ENCODE peak calls at places on chromosomes 13 and 19, in four cellular contexts. One of them, this sample, is unnamed.

GRCh38 chr13:50593228-50593627 is 250.3 kb downstream of the DLEU7 start:
- DNase-seq in astrocyte of the cerebellum: no peak
- DNase-seq in GM23338: no peak
- DNase-seq in type B pancreatic cell: no peak
- DNase-seq in this sample: no peak

GRCh38 chr13:45325806-45326205 is 15.2 kb downstream of the TPT1 start:
- DNase-seq in type B pancreatic cell: no peak
- DNase-seq in astrocyte of the cerebellum: no peak
- DNase-seq in GM23338: no peak
- DNase-seq in this sample: no peak

GRCh38 chr13:30052127-30052526 is 201.7 kb upstream of the UBL3 start:
- DNase-seq in GM23338: peak
- DNase-seq in astrocyte of the cerebellum: no peak
- DNase-seq in type B pancreatic cell: no peak
- DNase-seq in this sample: no peak

GRCh38 chr13:30115257-30115600 is 192.1 kb downstream of the KATNAL1 start:
- DNase-seq in type B pancreatic cell: no peak
- DNase-seq in astrocyte of the cerebellum: no peak
- DNase-seq in GM23338: no peak
- DNase-seq in this sample: no peak

GRCh38 chr19:1258161-1258492 is 9.7 kb downstream of the MIDN start:
- DNase-seq in type B pancreatic cell: no peak
- DNase-seq in GM23338: no peak
- DNase-seq in astrocyte of the cerebellum: no peak
- DNase-seq in this sample: no peak

GRCh38 chr19:51726049-51726448 is 2.3 kb upstream of the HAS1 start:
- DNase-seq in type B pancreatic cell: no peak
- DNase-seq in GM23338: peak
- DNase-seq in astrocyte of the cerebellum: no peak
- DNase-seq in this sample: peak

GRCh38 chr13:47168086-47168485 is 271.2 kb upstream of the HTR2A start:
- DNase-seq in type B pancreatic cell: no peak
- DNase-seq in astrocyte of the cerebellum: peak
- DNase-seq in GM23338: no peak
- DNase-seq in this sample: no peak

GRCh38 chr13:31912641-31913401 is 118.8 kb upstream of the FRY start:
- DNase-seq in GM23338: no peak
- DNase-seq in astrocyte of the cerebellum: no peak
- DNase-seq in type B pancreatic cell: no peak
- DNase-seq in this sample: no peak

GRCh38 chr13:77990973-77991372 is 72.3 kb upstream of the EDNRB start:
- DNase-seq in type B pancreatic cell: no peak
- DNase-seq in GM23338: no peak
- DNase-seq in astrocyte of the cerebellum: no peak
- DNase-seq in this sample: no peak

GRCh38 chr19:41264581-41265375 is 606 bp downstream of the HNRNPUL1 start:
- DNase-seq in GM23338: peak
- DNase-seq in type B pancreatic cell: no peak
- DNase-seq in astrocyte of the cerebellum: no peak
- DNase-seq in this sample: no peak

GRCh38 chr19:30518965-30519606 is 146.9 kb downstream of the ZNF536 start:
- DNase-seq in GM23338: no peak
- DNase-seq in astrocyte of the cerebellum: no peak
- DNase-seq in type B pancreatic cell: no peak
- DNase-seq in this sample: no peak

GRCh38 chr13:47076536-47076935 is 179.7 kb upstream of the HTR2A start:
- DNase-seq in GM23338: no peak
- DNase-seq in astrocyte of the cerebellum: no peak
- DNase-seq in type B pancreatic cell: no peak
- DNase-seq in this sample: no peak

GRCh38 chr19:756232-756631 is 5.3 kb downstream of the MISP start:
- DNase-seq in astrocyte of the cerebellum: no peak
- DNase-seq in GM23338: peak
- DNase-seq in type B pancreatic cell: no peak
- DNase-seq in this sample: no peak

GRCh38 chr19:42132030-42132628 is at the start of gene POU2F2:
- DNase-seq in GM23338: peak
- DNase-seq in type B pancreatic cell: no peak
- DNase-seq in astrocyte of the cerebellum: no peak
- DNase-seq in this sample: no peak

DNA sequence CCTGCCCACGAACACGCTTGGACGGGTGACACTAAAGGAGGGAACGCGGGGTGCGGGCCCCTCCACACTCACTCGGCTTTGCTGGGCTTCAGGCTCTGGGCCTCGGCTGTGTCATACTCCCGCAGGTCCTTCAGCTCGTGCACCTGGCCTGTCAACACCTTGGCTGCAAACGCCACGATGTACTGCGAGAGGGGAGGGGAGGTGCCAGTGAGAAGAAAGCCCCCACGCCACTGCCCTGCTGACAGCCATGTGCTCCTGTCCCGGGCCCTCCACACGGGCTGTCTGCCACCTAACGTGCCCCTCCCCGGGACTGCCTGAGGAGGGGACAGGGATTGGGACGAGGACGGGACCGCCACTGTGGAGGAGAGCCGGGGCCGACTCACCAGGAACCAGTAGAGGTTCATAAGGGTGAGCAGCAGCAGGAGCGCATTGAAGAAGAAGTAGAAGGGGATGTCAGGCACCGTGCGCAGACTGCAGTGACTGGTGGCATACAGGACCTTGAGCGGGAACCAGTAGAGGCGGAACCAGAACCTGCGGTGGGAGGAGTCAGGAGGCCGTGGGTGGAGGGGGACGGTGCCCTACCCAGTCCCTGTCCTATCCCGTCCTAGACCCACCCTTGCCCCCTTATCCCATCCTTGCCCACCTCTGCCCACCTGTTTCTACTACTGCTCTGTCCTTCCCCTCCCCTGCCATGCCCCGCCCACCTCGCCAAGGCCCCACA is 16.9 kb downstream of the CERS1 start:
- DNase-seq in type B pancreatic cell: no peak
- DNase-seq in astrocyte of the cerebellum: no peak
- DNase-seq in GM23338: peak
- DNase-seq in this sample: no peak
- TF ChIP-seq CTCF in type B pancreatic cell: no peak
- TF ChIP-seq CTCF in astrocyte of the cerebellum: no peak
- TF ChIP-seq CTCF in GM23338: no peak
- TF ChIP-seq CTCF in this sample: no peak

GRCh38 chr13:27556109-27556508 is 64.2 kb downstream of the LNX2 start:
- DNase-seq in type B pancreatic cell: no peak
- DNase-seq in GM23338: no peak
- DNase-seq in astrocyte of the cerebellum: peak
- DNase-seq in this sample: no peak
- TF ChIP-seq CTCF in type B pancreatic cell: no peak
- TF ChIP-seq CTCF in GM23338: no peak
- TF ChIP-seq CTCF in astrocyte of the cerebellum: peak
- TF ChIP-seq CTCF in this sample: no peak

DNA sequence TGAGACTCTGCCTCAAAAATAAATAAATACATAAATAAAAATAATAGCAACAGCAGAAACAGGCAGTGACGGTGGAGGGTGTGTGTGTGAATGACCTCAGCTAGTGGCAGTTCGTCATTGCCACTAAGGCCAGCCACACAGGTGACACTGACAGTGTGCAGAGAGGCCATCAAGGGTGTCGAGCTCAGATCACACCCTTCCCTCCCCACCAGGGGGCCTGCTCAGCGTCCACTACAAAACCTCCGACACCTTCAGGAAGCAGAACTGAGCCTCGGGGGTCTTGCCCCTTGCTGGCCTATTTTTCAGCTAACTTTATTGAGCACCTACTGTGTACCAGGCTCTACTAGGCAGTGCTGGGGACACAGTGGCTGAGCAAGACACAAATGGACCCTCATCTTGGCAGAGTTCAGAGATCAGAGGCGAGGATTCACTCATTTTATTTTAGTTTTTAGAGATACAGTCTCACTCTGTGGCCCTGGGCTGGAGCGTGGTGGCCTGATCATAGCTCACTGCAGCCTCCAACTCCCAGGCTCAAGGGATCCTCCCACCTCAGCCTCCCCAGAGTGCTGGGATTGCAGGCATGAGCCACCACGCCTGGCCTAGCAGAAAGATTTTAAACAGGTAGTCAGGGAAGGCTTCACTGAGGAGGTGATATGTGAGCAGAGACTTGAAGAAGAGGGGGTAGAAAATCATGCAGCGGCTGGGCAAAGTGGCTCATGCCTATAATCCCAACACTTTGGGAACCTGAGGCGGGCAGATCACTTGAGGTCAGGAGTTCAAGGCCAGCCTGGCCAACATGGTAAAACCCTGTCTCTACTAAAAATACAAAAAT is 30.3 kb upstream of the SEMA6B start:
- DNase-seq in GM23338: peak
- DNase-seq in astrocyte of the cerebellum: no peak
- DNase-seq in type B pancreatic cell: no peak
- DNase-seq in this sample: no peak
- TF ChIP-seq CTCF in GM23338: peak
- TF ChIP-seq CTCF in astrocyte of the cerebellum: peak
- TF ChIP-seq CTCF in type B pancreatic cell: peak
- TF ChIP-seq CTCF in this sample: no peak

GRCh38 chr19:37370880-37371661 is at the start of gene ZNF527:
- DNase-seq in type B pancreatic cell: peak
- DNase-seq in astrocyte of the cerebellum: peak
- DNase-seq in GM23338: peak
- DNase-seq in this sample: peak
- TF ChIP-seq CTCF in type B pancreatic cell: no peak
- TF ChIP-seq CTCF in astrocyte of the cerebellum: no peak
- TF ChIP-seq CTCF in GM23338: no peak
- TF ChIP-seq CTCF in this sample: no peak